ENCODE peak calls at places on chromosome X, in seven cellular contexts. J is brain microvascular endothelial cell, W is fibroblast of pulmonary artery, M is hepatocyte, Z is fibroblast of the aortic adventitia, X is A549, O is B cell. F is an unnamed sample.

GRCh38 chrX:70360366-70360765 is 62.7 kb upstream of the GDPD2 start:
- DNase-seq in W (no peak), M (no peak), X (no peak), O (no peak), J (no peak), Z (no peak), F (no peak)

GRCh38 chrX:133258481-133258880 is 40.3 kb upstream of the TFDP3 start:
- DNase-seq in X (no peak), O (no peak), J (no peak), M (no peak), W (no peak), Z (peak), F (no peak)

GRCh38 chrX:31547416-31547815 is 475.6 kb upstream of the FTHL17 start:
- DNase-seq in O (no peak), W (no peak), M (no peak), X (no peak), Z (peak), J (no peak), F (no peak)

GRCh38 chrX:71098302-71098701 is 2.7 kb downstream of the FOXO4 start:
- DNase-seq in O (peak), J (no peak), Z (peak), M (peak), W (peak), X (peak), F (peak)

GRCh38 chrX:63350551-63350950 is 581 bp downstream of the SPIN4 start:
- DNase-seq in W (no peak), X (peak), Z (peak), M (peak), J (no peak), O (no peak), F (peak)

GRCh38 chrX:154419688-154420401 is 8.5 kb downstream of the TAFAZZIN start:
- DNase-seq in Z (no peak), J (no peak), O (no peak), M (no peak), X (no peak), W (no peak), F (no peak)

GRCh38 chrX:119236599-119237525 is 777 bp downstream of the PGRMC1 start:
- DNase-seq in W (peak), X (no peak), Z (peak), J (peak), M (peak), O (no peak), F (peak)

GRCh38 chrX:154135458-154136229 is 8.4 kb upstream of the OPN1LW start:
- DNase-seq in J (no peak), O (no peak), W (no peak), M (no peak), X (no peak), Z (no peak), F (no peak)

GRCh38 chrX:119374736-119375135 is 24.4 kb upstream of the SLC25A43 start:
- DNase-seq in X (no peak), M (no peak), W (peak), J (peak), O (no peak), Z (peak), F (no peak)

GRCh38 chrX:21996872-21997271 is 35.3 kb upstream of the PHEX start:
- DNase-seq in Z (peak), W (peak), X (no peak), M (no peak), J (peak), O (no peak), F (no peak)

GRCh38 chrX:57379296-57379695 is 92.8 kb downstream of the FAAH2 start:
- DNase-seq in Z (no peak), O (no peak), X (no peak), J (no peak), W (no peak), M (no peak), F (no peak)

GRCh38 chrX:155896512-155896911 is 15.4 kb downstream of the VAMP7 start:
- DNase-seq in X (no peak), M (no peak), O (no peak), J (no peak), Z (no peak), W (no peak), F (no peak)

GRCh38 chrX:46257451-46257879 is 287.8 kb downstream of the ZNF674 start:
- DNase-seq in O (no peak), J (no peak), W (no peak), M (no peak), Z (no peak), X (no peak), F (no peak)

GRCh38 chrX:103248553-103248952 is 6.4 kb downstream of the TCEAL8 start:
- DNase-seq in M (no peak), Z (peak), W (peak), O (no peak), X (peak), J (no peak), F (peak)

GRCh38 chrX:70087857-70088256 is 25.6 kb downstream of the OTUD6A start:
- DNase-seq in M (peak), Z (peak), X (no peak), J (peak), O (no peak), W (peak), F (no peak)

GRCh38 chrX:152895724-152896420 is 2.0 kb upstream of the ZNF185 start:
- DNase-seq in X (no peak), J (no peak), Z (no peak), W (no peak), M (no peak), O (no peak), F (no peak)

GRCh38 chrX:103839404-103839803 is 7.3 kb upstream of the RAB9B start:
- DNase-seq in Z (no peak), X (no peak), M (no peak), W (no peak), O (no peak), J (no peak), F (no peak)

GRCh38 chrX:1885116-1885515 is 270.3 kb downstream of the ASMT start:
- DNase-seq in O (no peak), M (no peak), W (no peak), Z (no peak), X (no peak), J (no peak), F (no peak)

GRCh38 chrX:79162076-79162475 is 17.6 kb downstream of the GPR174 start:
- DNase-seq in O (no peak), X (no peak), J (no peak), W (no peak), Z (no peak), M (no peak), F (no peak)

GRCh38 chrX:18906286-18906685 is 77.6 kb downstream of the PHKA2 start:
- DNase-seq in J (no peak), O (no peak), X (no peak), W (no peak), Z (no peak), M (no peak), F (no peak)

GRCh38 chrX:46251755-46252154 is 293.5 kb downstream of the ZNF674 start:
- DNase-seq in X (peak), W (peak), M (peak), J (peak), Z (peak), O (no peak), F (no peak)

GRCh38 chrX:134377537-134377936 is 82.4 kb upstream of the HPRT1 start:
- DNase-seq in Z (peak), X (no peak), M (peak), J (peak), W (peak), O (peak), F (no peak)

GRCh38 chrX:109889289-109890006 is 113.5 kb upstream of the TMEM164 start:
- DNase-seq in M (peak), J (peak), X (no peak), Z (peak), W (peak), O (peak), F (no peak)

GRCh38 chrX:338836-339400 is 20.3 kb upstream of the GTPBP6 start:
- DNase-seq in Z (no peak), W (no peak), M (no peak), O (peak), X (no peak), J (no peak), F (no peak)

GRCh38 chrX:154986826-154987575 is 35.5 kb downstream of the F8 start:
- DNase-seq in M (no peak), X (no peak), Z (peak), O (no peak), W (peak), J (no peak), F (no peak)

GRCh38 chrX:141467442-141467841 is 117.1 kb downstream of the SPANXA1 start:
- DNase-seq in M (no peak), X (no peak), Z (no peak), O (no peak), W (peak), J (no peak), F (no peak)

GRCh38 chrX:39605183-39605582 is 492.6 kb downstream of the BCOR start:
- DNase-seq in W (no peak), M (no peak), Z (no peak), O (no peak), J (no peak), X (no peak), F (no peak)

GRCh38 chrX:55107262-55107661 is 18.4 kb downstream of the PAGE2 start:
- DNase-seq in Z (no peak), M (no peak), O (no peak), W (no peak), X (no peak), J (no peak), F (no peak)

GRCh38 chrX:68808686-68809357 is 20.0 kb upstream of the EFNB1 start:
- DNase-seq in J (no peak), Z (peak), M (no peak), O (no peak), W (peak), X (no peak), F (no peak)

GRCh38 chrX:148049441-148049840 is 68.3 kb downstream of the FMR1NB start:
- DNase-seq in Z (peak), W (peak), O (no peak), X (peak), M (peak), J (no peak), F (peak)

GRCh38 chrX:11438380-11438723 is 145.1 kb downstream of the AMELX start:
- DNase-seq in M (no peak), O (no peak), X (no peak), J (no peak), W (no peak), Z (no peak), F (no peak)

GRCh38 chrX:140664939-140665338 is 44.6 kb upstream of the LINC00632 start:
- DNase-seq in Z (peak), W (peak), O (no peak), M (peak), X (peak), J (no peak), F (peak)

GRCh38 chrX:119488749-119489148 is 20.5 kb downstream of the SLC25A5 start:
- DNase-seq in J (peak), Z (peak), W (peak), X (no peak), O (peak), M (peak), F (peak)

GRCh38 chrX:34483980-34484379 is 173.1 kb downstream of the TMEM47 start:
- DNase-seq in X (no peak), W (no peak), Z (no peak), O (no peak), M (no peak), J (no peak), F (no peak)

GRCh38 chrX:68432648-68433047 is 647 bp downstream of the OPHN1 start:
- DNase-seq in J (peak), Z (peak), W (no peak), X (no peak), O (no peak), M (peak), F (no peak)

GRCh38 chrX:107507744-107508117 is 58.3 kb downstream of the FRMPD3 start:
- DNase-seq in Z (no peak), X (no peak), M (no peak), W (no peak), J (no peak), O (no peak), F (no peak)

GRCh38 chrX:4588056-4588455 is 874.6 kb upstream of the PRKX start:
- DNase-seq in O (no peak), X (no peak), Z (no peak), J (no peak), W (no peak), M (no peak), F (no peak)

GRCh38 chrX:4588893-4589292 is 875.4 kb upstream of the PRKX start:
- DNase-seq in J (no peak), M (no peak), Z (no peak), X (no peak), O (no peak), W (no peak), F (no peak)
- TF ChIP-seq CTCF in J (no peak), M (no peak), Z (no peak), X (no peak), O (no peak), W (no peak), F (no peak)

DNA sequence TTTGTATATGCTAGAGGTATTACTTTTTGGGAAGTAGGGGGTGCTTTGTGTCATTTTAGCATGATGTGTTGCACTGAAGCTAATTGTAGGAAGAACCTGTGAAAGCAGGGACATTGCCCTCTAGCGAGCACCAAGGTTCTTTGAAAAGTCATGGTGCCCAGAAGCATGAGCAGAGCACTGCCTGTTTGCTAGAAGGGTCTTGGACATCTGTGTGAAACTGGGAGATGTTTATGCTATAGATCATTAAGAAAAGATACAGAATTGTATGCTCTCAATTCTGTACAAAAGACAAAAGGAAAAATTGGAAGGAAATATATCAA is 14.7 kb downstream of the GRPR start:
- DNase-seq in X (no peak), W (peak), M (peak), J (no peak), Z (peak), O (no peak), F (peak)
- TF ChIP-seq CTCF in X (peak), W (peak), M (peak), J (peak), Z (peak), O (no peak), F (peak)

GRCh38 chrX:149825424-149825823 is 43.7 kb downstream of the MAGEA9 start:
- DNase-seq in X (no peak), Z (peak), W (peak), O (no peak), J (peak), M (no peak), F (no peak)
- TF ChIP-seq CTCF in X (peak), Z (peak), W (peak), O (no peak), J (peak), M (peak), F (peak)

GRCh38 chrX:97854071-97854470 is 970.4 kb downstream of the RPA4 start:
- DNase-seq in Z (no peak), X (no peak), J (no peak), O (no peak), W (no peak), M (no peak), F (no peak)
- TF ChIP-seq CTCF in Z (no peak), X (no peak), J (no peak), O (no peak), W (no peak), M (no peak), F (no peak)

GRCh38 chrX:7067266-7067665 is 80.2 kb upstream of the STS start:
- DNase-seq in W (no peak), Z (no peak), O (no peak), X (no peak), M (no peak), J (no peak), F (no peak)

GRCh38 chrX:7065473-7065872 is 82.0 kb upstream of the STS start:
- DNase-seq in M (no peak), W (no peak), Z (no peak), X (no peak), J (no peak), O (no peak), F (no peak)

GRCh38 chrX:7071390-7071789 is 76.1 kb upstream of the STS start:
- DNase-seq in W (no peak), O (no peak), M (no peak), Z (no peak), J (no peak), X (no peak), F (no peak)

GRCh38 chrX:7069556-7069955 is 78.0 kb upstream of the STS start:
- DNase-seq in Z (no peak), M (no peak), X (no peak), W (no peak), O (no peak), J (no peak), F (no peak)

GRCh38 chrX:7068939-7069367 is 78.6 kb upstream of the STS start:
- DNase-seq in M (no peak), O (no peak), J (peak), X (no peak), Z (no peak), W (peak), F (no peak)
- TF ChIP-seq CTCF in M (no peak), O (no peak), J (peak), X (no peak), Z (no peak), W (peak), F (peak)